ENCODE peak calls at places on chromosomes 4 and X, in six cellular contexts. A is lower leg skin, M is IMR-90, N is adrenal gland, Z is endothelial cell of umbilical vein, U is tibial nerve. D is an unnamed sample.

GRCh38 chr4:86250006-86250405 is 109.8 kb downstream of the MAPK10 start:
- DNase-seq in N (no peak), U (no peak), M (peak), Z (no peak), A (no peak), D (no peak)

GRCh38 chr4:182752158-182752910 is 164.9 kb downstream of the DCTD start:
- DNase-seq in M (peak), N (no peak), A (no peak), Z (peak), U (no peak), D (no peak)

GRCh38 chrX:118823263-118824172 is at the start of gene ZCCHC12:
- DNase-seq in Z (peak), N (peak), A (no peak), M (peak), U (no peak), D (peak)

GRCh38 chr4:7792616-7793015 is 147.0 kb downstream of the AFAP1 start:
- DNase-seq in Z (peak), A (no peak), N (no peak), M (no peak), U (no peak), D (no peak)

GRCh38 chr4:123345924-123346300 is 50.7 kb upstream of the SPRY1 start:
- DNase-seq in U (no peak), A (no peak), N (no peak), M (no peak), Z (no peak), D (no peak)

GRCh38 chr4:1285790-1286553 is 3.7 kb upstream of the MAEA start:
- DNase-seq in Z (no peak), A (peak), M (peak), N (peak), U (no peak), D (no peak)

GRCh38 chrX:38375888-38376287 is 23.5 kb downstream of the OTC start:
- DNase-seq in M (no peak), U (no peak), Z (peak), N (no peak), A (no peak), D (no peak)

GRCh38 chrX:77014655-77015377 is 432.4 kb upstream of the FGF16 start:
- DNase-seq in A (no peak), Z (no peak), M (no peak), U (no peak), N (no peak), D (no peak)

GRCh38 chr4:8607603-8608481 is 15.3 kb downstream of the CPZ start:
- DNase-seq in A (no peak), N (no peak), U (no peak), M (no peak), Z (peak), D (no peak)

GRCh38 chr4:122663814-122664610 is 43.1 kb upstream of the IL21 start:
- DNase-seq in A (no peak), N (no peak), U (no peak), M (peak), Z (peak), D (no peak)

GRCh38 chr4:17762705-17763104 is 18.7 kb downstream of the FAM184B start:
- DNase-seq in N (peak), A (no peak), Z (no peak), M (peak), U (no peak), D (no peak)

GRCh38 chrX:31609130-31609529 is 537.3 kb upstream of the FTHL17 start:
- DNase-seq in Z (peak), N (no peak), M (peak), U (no peak), A (no peak), D (no peak)

GRCh38 chr4:127249066-127249766 is 383.5 kb upstream of the INTU start:
- DNase-seq in N (no peak), M (peak), Z (no peak), U (no peak), A (no peak), D (no peak)

GRCh38 chr4:6917445-6918241 is 8.0 kb downstream of the TBC1D14 start:
- DNase-seq in A (peak), U (peak), M (no peak), Z (peak), N (peak), D (peak)

GRCh38 chr4:83364312-83364711 is 29.7 kb upstream of the HPSE start:
- DNase-seq in A (no peak), N (no peak), U (no peak), M (no peak), Z (no peak), D (no peak)

GRCh38 chr4:1234811-1235292 is 14.1 kb downstream of the CTBP1 start:
- DNase-seq in M (no peak), Z (no peak), A (no peak), N (no peak), U (no peak), D (no peak)

GRCh38 chr4:3805026-3805425 is 38.8 kb downstream of the ADRA2C start:
- DNase-seq in M (no peak), A (no peak), N (no peak), U (no peak), Z (no peak), D (no peak)

GRCh38 chr4:158750379-158750778 is 18.4 kb upstream of the FNIP2 start:
- DNase-seq in A (no peak), U (no peak), M (peak), Z (no peak), N (no peak), D (no peak)

GRCh38 chrX:143661286-143661685 is 25.4 kb upstream of the SLITRK4 start:
- DNase-seq in U (no peak), Z (no peak), A (no peak), M (no peak), N (no peak), D (no peak)

GRCh38 chr4:6942238-6942800 is 32.7 kb downstream of the TBC1D14 start:
- DNase-seq in M (peak), U (no peak), Z (peak), N (no peak), A (no peak), D (no peak)

GRCh38 chr4:42654606-42655005 is 2.3 kb downstream of the ATP8A1 start:
- DNase-seq in M (peak), A (no peak), N (peak), Z (peak), U (no peak), D (no peak)

GRCh38 chrX:88612870-88613329 is 134.1 kb upstream of the CPXCR1 start:
- DNase-seq in Z (no peak), N (no peak), M (no peak), U (no peak), A (no peak), D (no peak)

GRCh38 chrX:47030339-47030738 is 47.9 kb upstream of the RGN start:
- DNase-seq in N (no peak), U (no peak), A (no peak), M (peak), Z (peak), D (peak)

GRCh38 chr4:53365121-53365485 is 758 bp downstream of the SCFD2 start:
- DNase-seq in N (no peak), Z (no peak), A (no peak), U (no peak), M (peak), D (no peak)

DNA sequence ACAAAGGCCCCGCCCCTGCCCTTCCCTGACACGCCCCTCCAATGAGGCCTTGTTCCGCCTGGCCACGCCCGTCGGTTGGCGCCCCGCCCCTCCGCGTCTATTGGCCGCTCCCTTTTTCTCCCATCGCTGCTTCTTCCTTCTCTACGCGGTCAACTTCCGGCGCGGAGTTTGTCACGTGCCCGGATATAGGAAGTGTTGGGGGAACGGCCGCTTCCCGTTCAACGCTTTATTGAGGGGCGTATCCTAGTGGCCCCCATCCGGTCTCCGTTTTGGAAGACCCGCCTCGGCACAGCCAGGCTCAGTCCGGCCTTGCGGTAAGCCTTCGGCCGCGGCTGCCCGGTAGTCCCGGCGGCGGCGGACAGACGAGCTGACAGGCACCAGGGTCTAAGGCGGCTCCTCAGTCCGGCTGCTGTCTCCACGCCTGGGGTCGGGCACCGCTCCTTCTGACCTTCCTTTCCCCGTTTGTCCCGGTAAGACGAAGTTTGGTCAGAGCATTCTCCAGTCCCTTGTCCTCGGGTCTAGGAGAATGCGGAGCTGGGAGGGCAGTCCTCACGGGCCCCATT is at the start of gene EXOC1:
- DNase-seq in Z (peak), A (peak), M (peak), N (peak), U (peak), D (peak)
- TF ChIP-seq POLR2A in Z (peak), A (peak), M (peak), N (peak), U (peak), D (peak)

DNA sequence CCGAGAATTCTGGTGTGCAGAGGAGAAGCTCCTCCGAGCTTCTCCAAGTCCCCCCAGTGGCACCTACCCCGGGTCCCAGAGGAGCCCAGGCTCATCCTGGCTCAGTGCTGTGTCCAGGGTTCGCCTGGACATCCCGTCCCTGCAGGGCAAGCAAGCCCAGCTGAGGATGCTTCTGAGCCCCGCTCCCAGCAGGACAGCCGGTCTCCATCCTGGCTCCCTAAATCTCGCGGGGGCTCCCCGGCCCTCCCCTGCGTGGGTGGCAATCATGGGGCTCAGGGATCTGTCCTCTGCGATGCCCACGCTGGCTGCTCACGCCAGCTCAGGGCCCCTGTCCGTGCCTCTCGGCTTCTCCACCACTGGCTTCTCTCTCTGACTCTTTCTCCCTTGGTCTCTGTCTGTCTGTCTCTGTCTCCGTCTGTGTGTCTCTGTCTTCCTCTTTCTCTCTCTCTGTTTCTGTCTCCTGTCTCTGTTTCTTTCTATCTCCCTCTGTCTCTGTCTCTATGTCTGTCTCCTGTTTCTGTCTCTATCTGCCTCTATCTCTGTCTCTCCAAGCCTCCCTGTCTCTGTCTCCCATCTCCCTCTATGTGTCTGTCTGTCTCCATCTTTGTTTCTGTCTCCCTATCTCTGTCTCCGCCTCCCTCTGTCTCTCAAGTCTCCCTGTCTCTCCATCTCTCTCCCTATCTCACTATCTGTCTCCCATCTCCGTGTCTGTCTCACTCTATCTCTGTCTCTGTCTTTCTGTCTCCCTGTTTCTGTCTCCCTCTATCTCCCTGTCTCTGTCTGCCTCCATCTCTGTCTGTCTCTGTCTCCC is 27.8 kb upstream of the SLC25A6 start:
- DNase-seq in U (no peak), N (no peak), M (no peak), Z (no peak), A (no peak), D (no peak)
- TF ChIP-seq POLR2A in U (no peak), N (no peak), M (no peak), Z (peak), A (no peak), D (no peak)

DNA sequence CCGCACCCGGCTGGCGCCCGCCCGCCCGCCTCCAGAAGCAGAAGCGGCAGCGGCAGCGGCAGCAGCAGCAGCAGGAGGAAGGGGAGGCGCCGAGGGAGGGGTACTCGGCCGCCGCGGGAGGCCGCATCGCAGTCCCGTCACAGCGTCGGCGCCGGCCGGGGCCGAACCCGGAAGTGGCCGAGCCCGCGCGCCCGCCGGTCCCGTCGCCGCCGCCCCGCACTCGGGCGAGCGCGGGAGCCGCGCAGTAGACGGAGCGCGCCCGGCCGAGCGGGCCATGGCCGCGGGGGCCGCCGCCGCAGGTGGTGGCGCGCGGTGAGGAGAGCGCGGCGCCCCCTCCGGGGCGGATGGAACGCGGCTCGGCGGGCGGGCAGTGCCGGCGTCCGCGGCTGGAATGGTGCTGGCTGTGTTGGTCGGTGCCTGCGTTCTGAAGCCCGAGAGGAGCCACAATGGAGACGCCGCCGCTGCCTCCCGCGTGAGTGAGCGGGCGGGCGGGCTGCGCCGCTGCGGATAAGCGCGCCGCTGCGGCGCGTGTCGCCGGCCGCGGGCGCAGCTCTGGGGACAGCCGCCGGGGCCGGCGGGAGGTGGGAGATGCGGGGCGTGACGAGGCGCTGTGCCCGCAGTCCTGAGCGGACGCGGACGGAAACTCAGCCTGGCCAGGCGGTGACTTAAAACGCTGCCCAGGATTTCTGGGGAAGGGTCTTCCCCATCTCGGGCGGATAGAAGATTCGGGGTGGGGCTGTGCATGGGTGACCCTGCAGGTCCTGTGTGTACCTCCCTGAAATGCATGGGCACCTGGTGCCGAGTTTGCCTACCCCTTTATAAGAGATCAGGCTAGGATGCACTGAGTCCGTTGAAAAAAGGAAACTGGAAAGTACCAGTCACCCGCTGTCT is at the start of gene KLHL2:
- DNase-seq in U (peak), Z (peak), N (peak), A (peak), M (peak), D (peak)
- TF ChIP-seq POLR2A in U (peak), Z (peak), N (peak), A (no peak), M (peak), D (peak)

GRCh38 chrX:103254171-103254824 is 657 bp downstream of the TCEAL8 start:
- DNase-seq in M (peak), N (peak), Z (peak), A (no peak), U (no peak), D (peak)
- TF ChIP-seq POLR2A in M (no peak), N (no peak), Z (no peak), A (no peak), U (peak), D (peak)

GRCh38 chr4:184649026-184649970 is at the start of the genes CASP3 and PRIMPOL:
- DNase-seq in N (peak), U (peak), A (peak), Z (peak), M (peak), D (peak)
- TF ChIP-seq POLR2A in N (peak), U (peak), A (peak), Z (peak), M (peak), D (peak)